ENCODE peak calls at places on chromosomes 1 and 21, in five cellular contexts. X, R, C, F and S are unnamed samples.

GRCh38 chr1:61993331-61993961 is 201.2 kb upstream of the L1TD1 start:
- DNase-seq in X (no peak), C (no peak), R (no peak), F (no peak), S (no peak)

GRCh38 chr1:4306559-4307467 is 347.6 kb upstream of the AJAP1 start:
- DNase-seq in F (no peak), R (no peak), X (no peak), C (no peak), S (no peak)

GRCh38 chr1:175750366-175751111 is 7.1 kb upstream of the TNR start:
- DNase-seq in R (no peak), C (no peak), X (no peak), F (no peak), S (no peak)

GRCh38 chr1:204154525-204155255 is 2.8 kb upstream of the ETNK2 start:
- DNase-seq in C (no peak), R (no peak), X (no peak), F (no peak), S (no peak)

GRCh38 chr1:79006564-79006963 is at the start of gene ADGRL4:
- DNase-seq in F (peak), C (peak), X (no peak), R (peak), S (no peak)

GRCh38 chr1:83028467-83028866 is 970.5 kb downstream of the TTLL7 start:
- DNase-seq in C (no peak), R (no peak), X (no peak), F (no peak), S (no peak)

GRCh38 chr1:212950243-212951057 is at the start of gene VASH2:
- DNase-seq in X (peak), F (peak), R (peak), C (no peak), S (no peak)

GRCh38 chr1:32099426-32099825 is 8.4 kb upstream of the KPNA6 start:
- DNase-seq in F (no peak), C (no peak), R (no peak), X (no peak), S (no peak)

GRCh38 chr21:32520885-32521735 is 64.2 kb downstream of the TCP10L start:
- DNase-seq in C (peak), F (peak), R (peak), X (peak), S (peak)

GRCh38 chr1:47796626-47797025 is 200.6 kb downstream of the TRABD2B start:
- DNase-seq in F (no peak), X (no peak), R (no peak), C (no peak), S (no peak)

GRCh38 chr1:156864796-156865195 is 4.1 kb downstream of the NTRK1 start:
- DNase-seq in F (no peak), X (no peak), C (no peak), R (no peak), S (no peak)

GRCh38 chr1:174875306-174875705 is 124.4 kb upstream of the CACYBP start:
- DNase-seq in F (peak), X (peak), C (no peak), R (no peak), S (no peak)

GRCh38 chr1:219945795-219946194 is 17.4 kb upstream of the SLC30A10 start:
- DNase-seq in F (no peak), R (no peak), C (no peak), X (no peak), S (no peak)

GRCh38 chr1:37989381-37989930 is 366 bp downstream of the SF3A3 start:
- DNase-seq in X (no peak), C (no peak), F (peak), R (peak), S (no peak)

GRCh38 chr1:183092350-183092749 is 69.1 kb downstream of the LAMC1 start:
- DNase-seq in X (no peak), F (no peak), R (no peak), C (no peak), S (no peak)

GRCh38 chr1:203379831-203380230 is 28.9 kb upstream of the FMOD start:
- DNase-seq in X (no peak), R (no peak), C (no peak), F (no peak), S (no peak)

GRCh38 chr1:215566556-215567490 is at the start of gene KCTD3:
- DNase-seq in F (peak), R (peak), X (peak), C (no peak), S (no peak)

GRCh38 chr21:32463367-32463766 is 50.9 kb downstream of the EVA1C start:
- DNase-seq in X (no peak), F (no peak), R (peak), C (peak), S (no peak)

GRCh38 chr21:43726686-43727570 is 8.0 kb downstream of the PDXK start:
- DNase-seq in C (no peak), R (no peak), F (peak), X (no peak), S (no peak)

GRCh38 chr21:43731891-43732711 is 13.2 kb downstream of the PDXK start:
- DNase-seq in X (no peak), C (peak), R (no peak), F (no peak), S (peak)

GRCh38 chr21:43727571-43728466 is 8.9 kb downstream of the PDXK start:
- DNase-seq in C (no peak), F (peak), X (peak), R (peak), S (no peak)

GRCh38 chr21:43731476-43731875 is 12.5 kb downstream of the PDXK start:
- DNase-seq in R (no peak), X (peak), C (no peak), F (no peak), S (no peak)

GRCh38 chr21:43728467-43729390 is 9.8 kb downstream of the PDXK start:
- DNase-seq in F (peak), X (peak), R (peak), C (peak), S (peak)
- TF ChIP-seq CTCF in F (no peak), X (peak), R (peak), C (peak), S (peak)

DNA sequence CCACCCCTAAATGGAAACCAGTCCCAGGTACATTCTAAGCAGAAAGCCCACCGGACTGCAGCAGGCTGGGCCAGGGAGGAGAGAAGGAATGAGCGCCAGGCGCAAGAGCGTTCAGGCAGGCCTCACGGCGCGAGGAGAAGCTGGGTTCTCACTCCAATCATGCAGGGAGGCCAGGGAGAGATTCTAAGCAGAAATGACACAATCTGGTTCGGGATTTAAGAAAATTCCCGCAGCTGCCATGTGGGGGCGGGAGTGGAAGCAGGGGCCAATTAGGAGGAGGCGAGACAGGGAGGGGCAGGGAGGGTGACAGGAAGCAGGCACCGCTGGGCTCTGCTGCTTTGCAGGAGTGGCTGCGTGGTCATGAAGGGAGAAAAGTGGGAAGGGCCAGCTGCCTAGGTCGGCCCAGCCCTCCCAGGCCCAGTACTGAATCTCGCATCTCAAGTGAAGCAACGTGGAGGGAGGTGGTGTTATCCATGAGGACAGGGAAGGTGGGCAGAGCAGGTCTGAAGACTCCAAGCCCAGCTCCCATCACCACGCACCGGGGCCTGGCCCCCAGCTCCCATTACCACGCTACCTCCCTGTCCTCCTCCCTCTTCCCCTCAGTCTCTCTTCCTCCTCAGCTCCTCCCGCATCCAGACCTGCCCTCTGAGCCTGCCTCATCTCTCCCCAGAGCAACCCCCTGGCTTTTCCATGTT is 11.8 kb downstream of the NPHP4 start:
- DNase-seq in X (no peak), R (peak), C (no peak), F (peak), S (no peak)
- TF ChIP-seq CTCF in X (no peak), R (peak), C (no peak), F (no peak), S (no peak)

GRCh38 chr1:230365723-230366307 is 60.3 kb downstream of the PGBD5 start:
- DNase-seq in C (no peak), X (no peak), R (no peak), F (no peak), S (no peak)
- TF ChIP-seq CTCF in C (no peak), X (no peak), R (no peak), F (peak), S (peak)

GRCh38 chr1:45685308-45686080 is 839 bp downstream of the GPBP1L1 start:
- DNase-seq in F (no peak), X (no peak), C (no peak), R (peak), S (no peak)
- TF ChIP-seq CTCF in F (no peak), X (no peak), C (no peak), R (no peak), S (no peak)

DNA sequence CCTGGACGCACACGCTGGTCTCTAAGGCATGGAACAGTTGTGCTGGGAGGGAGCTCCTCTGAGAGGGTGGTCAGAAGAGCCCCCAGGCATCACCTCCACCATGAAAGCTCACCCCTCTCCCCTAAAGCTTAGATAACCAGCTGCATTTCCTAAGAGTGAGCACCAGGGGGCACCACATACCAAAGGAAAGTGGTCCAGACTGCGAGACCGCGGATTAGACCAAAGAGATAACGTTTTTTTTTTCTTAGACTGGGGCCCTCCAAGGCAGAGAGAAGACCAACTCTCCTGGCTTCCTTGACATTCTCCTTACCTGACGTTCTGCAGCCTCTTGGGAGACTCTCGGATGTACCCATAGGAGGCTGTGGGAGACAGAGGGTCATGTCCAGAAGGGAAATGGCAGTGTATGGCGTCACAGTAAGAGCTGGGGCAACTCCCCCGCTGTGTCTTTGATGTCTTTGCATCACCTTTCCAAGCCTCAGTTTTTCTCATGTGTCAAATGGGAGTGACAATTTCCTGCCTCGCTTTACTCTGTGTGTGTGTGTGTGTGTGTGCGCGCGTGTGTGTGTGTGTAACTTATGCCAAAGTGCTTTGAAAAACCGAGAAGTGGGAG is 12.3 kb upstream of the IFNLR1 start:
- DNase-seq in C (no peak), F (peak), X (peak), R (peak), S (no peak)
- TF ChIP-seq CTCF in C (peak), F (peak), X (peak), R (peak), S (peak)